ENCODE peak calls at places on chromosomes 5 and 9, in seven cellular contexts. T, N, B, Y, R, E and V are unnamed samples.

GRCh38 chr5:6359941-6360683 is 18.2 kb downstream of the MED10 start:
- DNase-seq in Y (no peak), E (no peak), B (peak; percentile 81), T (no peak), N (no peak), R (peak; percentile 67), V (no peak)

GRCh38 chr9:129570450-129571297 is 50.2 kb downstream of the C9orf50 start:
- DNase-seq in T (no peak), B (peak; percentile 48), R (peak; percentile 83), E (peak; percentile 95), Y (peak; percentile 76), N (no peak), V (no peak)

GRCh38 chr5:14871084-14871572 is 450 bp downstream of the ANKH start:
- DNase-seq in Y (no peak), N (no peak), E (no peak), T (no peak), B (no peak), R (no peak), V (peak; percentile 14)

GRCh38 chr5:172688735-172689572 is 47.9 kb downstream of the NEURL1B start:
- DNase-seq in Y (no peak), T (no peak), B (peak; percentile 19), R (peak; percentile 87), N (no peak), E (no peak), V (peak; percentile 27)

GRCh38 chr5:95222836-95223235 is 62.1 kb downstream of the MCTP1 start:
- DNase-seq in E (no peak), Y (no peak), B (no peak), N (no peak), T (no peak), R (no peak), V (no peak)

GRCh38 chr5:94217216-94217615 is 401.2 kb downstream of the KIAA0825 start:
- DNase-seq in B (no peak), R (no peak), T (no peak), E (no peak), N (no peak), Y (no peak), V (no peak)

GRCh38 chr5:165209101-165209727 is 1703.8 kb downstream of the MAT2B start:
- DNase-seq in B (no peak), T (peak; percentile 4), E (peak; percentile 14), R (no peak), Y (no peak), N (no peak), V (peak; percentile 24)

GRCh38 chr9:134178781-134179551 is 14.6 kb upstream of the RNU6ATAC start:
- DNase-seq in E (peak; percentile 72), Y (no peak), N (no peak), B (no peak), R (peak; percentile 48), T (no peak), V (peak; percentile 35)